ENCODE peak calls at places on chromosomes 3 and 15, in nine cellular contexts. U, H, K, C, A, X, L, F and I are unnamed samples. For H3K4me1 and H3K36me3, the result is how much of the 10 kb centered on the place peaks cover.

GRCh38 chr3:135159848-135160247 is 364.8 kb downstream of the EPHB1 start:
- DNase-seq in X (no peak), L (no peak), U (no peak), K (no peak), A (no peak), H (no peak), C (no peak), F (no peak), I (no peak)

GRCh38 chr3:195847061-195847950 is 35.6 kb upstream of the MUC4 start:
- DNase-seq in F (peak), X (no peak), U (peak), A (no peak), H (no peak), K (no peak), C (no peak), L (no peak), I (peak)

GRCh38 chr15:33126559-33127290 is 67.8 kb downstream of the FMN1 start:
- DNase-seq in U (peak), L (peak), F (peak), H (peak), K (peak), X (peak), A (peak), C (no peak), I (peak)

GRCh38 chr3:34206996-34207395 is 408.6 kb downstream of the PDCD6IP start:
- DNase-seq in X (no peak), K (no peak), H (no peak), F (no peak), C (no peak), U (no peak), L (no peak), A (no peak), I (no peak)

GRCh38 chr3:28949580-28949979 is 331.3 kb upstream of the RBMS3 start:
- DNase-seq in F (no peak), C (no peak), A (no peak), K (no peak), H (no peak), X (no peak), L (no peak), U (no peak), I (no peak)

GRCh38 chr3:33064929-33065328 is 32.0 kb downstream of the GLB1 start:
- DNase-seq in A (no peak), F (no peak), L (no peak), C (no peak), X (no peak), K (no peak), H (no peak), U (no peak), I (no peak)

GRCh38 chr3:109275702-109276293 is 40.5 kb downstream of the DPPA2 start:
- DNase-seq in U (peak), L (peak), K (peak), A (no peak), C (no peak), H (peak), X (peak), F (peak), I (no peak)

GRCh38 chr3:72535789-72536188 is 312.5 kb downstream of the SHQ1 start:
- DNase-seq in K (no peak), U (no peak), L (no peak), F (no peak), A (no peak), C (no peak), X (peak), H (no peak), I (no peak)

GRCh38 chr3:73401616-73402265 is 223.0 kb downstream of the PDZRN3 start:
- DNase-seq in K (no peak), X (peak), F (peak), A (no peak), H (no peak), C (no peak), L (no peak), U (no peak), I (peak)

GRCh38 chr3:150064952-150065351 is 94.3 kb upstream of the PFN2 start:
- DNase-seq in H (no peak), L (no peak), F (no peak), U (no peak), X (no peak), C (no peak), A (no peak), K (no peak), I (no peak)

GRCh38 chr15:96735621-96736020 is 405.1 kb downstream of the NR2F2 start:
- DNase-seq in X (no peak), F (no peak), U (no peak), H (no peak), K (no peak), A (no peak), C (no peak), L (no peak), I (no peak)

GRCh38 chr3:71658131-71658530 is 67.1 kb downstream of the EIF4E3 start:
- DNase-seq in U (peak), C (peak), L (no peak), H (no peak), F (peak), K (peak), A (peak), X (no peak), I (peak)

GRCh38 chr15:66883322-66883911 is 181.4 kb downstream of the SMAD6 start:
- DNase-seq in K (peak), X (peak), H (peak), C (peak), L (peak), U (peak), A (peak), F (peak), I (peak)

GRCh38 chr3:170999737-171000242 is 26.7 kb downstream of the SLC2A2 start:
- DNase-seq in L (no peak), F (peak), C (no peak), X (no peak), H (no peak), A (no peak), K (peak), U (peak), I (peak)

GRCh38 chr3:102129774-102130608 is 280.7 kb downstream of the NFKBIZ start:
- DNase-seq in L (no peak), X (no peak), F (no peak), A (no peak), K (no peak), U (peak), C (no peak), H (no peak), I (no peak)

GRCh38 chr3:150293401-150294001 is 114.6 kb upstream of the TSC22D2 start:
- DNase-seq in F (no peak), U (no peak), X (no peak), C (no peak), H (no peak), L (no peak), A (no peak), K (no peak), I (no peak)

GRCh38 chr15:53759333-53759975 is at the start of gene WDR72:
- DNase-seq in A (no peak), U (no peak), F (peak), C (no peak), H (peak), K (no peak), L (peak), X (peak), I (peak)

GRCh38 chr3:171088496-171088895 is 62.0 kb upstream of the SLC2A2 start:
- DNase-seq in L (no peak), H (no peak), C (no peak), F (no peak), A (no peak), K (no peak), X (no peak), U (no peak), I (no peak)

GRCh38 chr15:75928680-75929608 is 25.3 kb downstream of the FBXO22 start:
- DNase-seq in H (peak), F (peak), U (peak), K (peak), L (peak), A (no peak), X (peak), C (no peak), I (peak)

GRCh38 chr15:63501256-63502089 is 2.9 kb upstream of the USP3 start:
- DNase-seq in F (peak), H (peak), L (peak), X (peak), A (peak), U (no peak), C (peak), K (peak), I (peak)

GRCh38 chr15:101526442-101526841 is 36.9 kb upstream of the PCSK6 start:
- DNase-seq in A (no peak), X (no peak), H (no peak), U (no peak), C (no peak), K (no peak), L (peak), F (no peak), I (peak)

GRCh38 chr3:186261638-186262037 is 100.4 kb downstream of the DGKG start:
- DNase-seq in U (no peak), H (peak), X (peak), L (peak), A (no peak), F (no peak), K (no peak), C (no peak), I (no peak)

GRCh38 chr3:33099701-33100100 is 2.8 kb upstream of the GLB1 start:
- DNase-seq in L (no peak), X (no peak), U (no peak), C (no peak), A (no peak), K (no peak), F (no peak), H (no peak), I (no peak)

GRCh38 chr15:66767370-66767769 is 65.3 kb downstream of the SMAD6 start:
- DNase-seq in H (no peak), U (no peak), K (no peak), A (no peak), C (no peak), X (no peak), F (no peak), L (no peak), I (no peak)

GRCh38 chr3:29373016-29373690 is 92.3 kb downstream of the RBMS3 start:
- DNase-seq in K (no peak), U (no peak), H (no peak), A (no peak), X (no peak), C (no peak), L (no peak), F (no peak), I (no peak)

GRCh38 chr3:85781806-85782205 is 823.0 kb downstream of the CADM2 start:
- DNase-seq in X (no peak), U (no peak), F (no peak), K (no peak), L (no peak), H (no peak), C (no peak), A (no peak), I (no peak)

GRCh38 chr15:74317820-74318375 is 49.5 kb downstream of the CYP11A1 start:
- DNase-seq in U (no peak), L (no peak), C (peak), K (peak), F (peak), X (no peak), H (no peak), A (peak), I (peak)

GRCh38 chr3:143122089-143122430 is 2.5 kb downstream of the CHST2 start:
- DNase-seq in A (no peak), K (no peak), L (no peak), F (no peak), H (no peak), U (no peak), X (no peak), C (no peak), I (peak)

GRCh38 chr15:45703670-45704328 is 69.0 kb downstream of the SQOR start:
- DNase-seq in F (no peak), K (no peak), X (no peak), C (no peak), U (no peak), A (no peak), L (peak), H (peak), I (no peak)

GRCh38 chr3:160809453-160809852 is 53.4 kb downstream of the PPM1L start:
- DNase-seq in A (no peak), X (no peak), K (no peak), F (no peak), U (no peak), L (no peak), H (no peak), C (no peak), I (no peak)

GRCh38 chr3:40623567-40623966 is 98.8 kb downstream of the ZNF621 start:
- DNase-seq in X (no peak), L (no peak), H (no peak), C (no peak), U (no peak), F (peak), K (no peak), A (no peak), I (no peak)

GRCh38 chr3:42581400-42581708 is 413 bp downstream of the SEC22C start:
- DNase-seq in C (no peak), H (no peak), L (no peak), F (no peak), A (no peak), K (no peak), X (no peak), U (no peak), I (no peak)

GRCh38 chr3:14413381-14414071 is 11.1 kb downstream of the SLC6A6 start:
- DNase-seq in C (no peak), K (no peak), F (no peak), U (no peak), L (peak), H (no peak), X (peak), A (no peak), I (no peak)

GRCh38 chr3:10173095-10173925 is 8.6 kb downstream of the IRAK2 start:
- DNase-seq in U (no peak), X (no peak), K (no peak), H (no peak), F (no peak), C (no peak), A (no peak), L (no peak), I (no peak)

GRCh38 chr3:66413151-66413751 is 87.6 kb downstream of the LRIG1 start:
- DNase-seq in C (no peak), K (no peak), F (no peak), A (no peak), H (no peak), U (no peak), X (no peak), L (no peak), I (no peak)

GRCh38 chr3:71680588-71680987 is 44.6 kb downstream of the EIF4E3 start:
- DNase-seq in L (no peak), F (no peak), A (no peak), X (no peak), C (no peak), H (no peak), K (no peak), U (no peak), I (peak)

DNA sequence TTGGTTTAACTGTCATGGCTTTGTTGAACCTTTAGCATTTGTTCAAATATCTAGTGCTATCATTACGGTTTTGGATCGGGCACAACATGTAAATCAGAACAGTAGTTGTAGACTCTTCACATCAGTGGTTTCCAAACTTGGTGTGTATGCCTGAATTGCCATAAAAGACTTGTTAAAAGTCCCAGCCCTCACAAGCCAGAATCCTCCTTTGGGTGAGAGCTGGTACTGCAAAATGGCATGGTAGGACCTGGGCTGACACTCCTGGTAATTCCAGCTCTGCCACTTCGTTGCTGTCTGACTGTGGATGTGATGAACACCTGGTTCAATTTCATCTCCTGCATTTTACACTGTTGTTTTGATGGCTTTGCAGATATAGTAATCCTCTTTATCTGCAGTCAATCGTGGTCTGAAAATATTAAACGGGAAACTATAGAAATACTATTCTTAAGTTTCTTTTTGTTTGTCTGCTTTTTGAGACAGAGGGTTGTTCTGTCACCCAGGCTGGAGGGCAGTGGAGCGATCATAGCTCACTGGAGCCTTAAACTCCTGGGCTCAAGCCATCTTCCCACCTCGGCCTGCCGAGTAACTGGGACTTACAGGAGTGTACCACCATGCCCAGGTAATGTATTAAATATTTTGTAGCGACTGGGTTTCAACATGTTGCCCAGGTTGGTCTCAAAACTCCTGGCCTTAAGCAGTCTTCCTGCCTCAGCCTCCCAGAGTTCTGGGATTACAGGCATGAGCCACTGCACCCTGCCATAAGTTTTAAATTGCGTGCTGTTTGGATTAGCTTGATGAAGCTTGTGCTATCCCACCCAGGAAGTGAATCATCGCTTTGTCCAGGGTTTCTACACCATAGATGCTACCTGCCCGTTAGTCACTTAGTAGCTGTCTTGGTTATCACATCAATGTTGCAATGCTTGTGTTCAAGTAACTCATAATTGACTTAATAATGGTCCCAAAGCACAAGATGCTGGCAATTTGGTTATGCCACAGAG is 61.6 kb downstream of the RAB7A start:
- DNase-seq in H (peak), U (peak), L (peak), F (peak), C (no peak), X (no peak), A (no peak), K (no peak), I (no peak)
- TF ChIP-seq CTCF in H (peak), U (no peak), L (peak), F (peak), C (no peak), X (peak), A (peak), K (no peak), I (no peak)

DNA sequence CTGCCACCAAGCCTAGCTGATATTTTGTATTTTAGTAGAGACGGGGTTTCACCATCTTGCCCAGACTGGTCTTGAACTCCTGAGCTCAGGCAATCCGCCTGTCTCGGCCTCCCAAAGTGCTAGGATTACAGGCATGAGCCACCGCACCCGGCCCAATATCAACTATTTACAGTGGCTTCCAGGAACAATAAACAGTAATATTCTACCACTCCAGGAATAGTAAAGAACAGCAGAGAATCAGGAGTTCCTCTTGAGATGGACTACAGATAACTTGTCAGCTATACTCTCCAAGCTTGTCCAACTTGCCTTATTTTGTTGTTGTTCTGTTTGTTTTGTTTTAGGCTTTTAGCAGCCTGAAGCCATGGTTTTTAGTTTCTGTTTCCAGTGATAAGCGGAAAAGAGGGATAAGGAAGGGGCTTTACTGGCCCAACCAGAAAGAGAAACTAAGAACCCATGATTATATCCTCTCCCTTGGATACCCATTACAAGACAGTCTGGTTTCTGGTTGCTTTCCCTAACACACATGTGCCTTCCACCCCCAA is 36.8 kb downstream of the ARHGEF3 start:
- DNase-seq in C (no peak), F (no peak), K (no peak), X (no peak), L (no peak), A (no peak), H (no peak), U (no peak), I (no peak)
- H3K4me1 ChIP-seq in C (under half), F (under half), K (under half), X (under half), L (under half), A (under half), H (under half), U (under half), I (under half)

DNA sequence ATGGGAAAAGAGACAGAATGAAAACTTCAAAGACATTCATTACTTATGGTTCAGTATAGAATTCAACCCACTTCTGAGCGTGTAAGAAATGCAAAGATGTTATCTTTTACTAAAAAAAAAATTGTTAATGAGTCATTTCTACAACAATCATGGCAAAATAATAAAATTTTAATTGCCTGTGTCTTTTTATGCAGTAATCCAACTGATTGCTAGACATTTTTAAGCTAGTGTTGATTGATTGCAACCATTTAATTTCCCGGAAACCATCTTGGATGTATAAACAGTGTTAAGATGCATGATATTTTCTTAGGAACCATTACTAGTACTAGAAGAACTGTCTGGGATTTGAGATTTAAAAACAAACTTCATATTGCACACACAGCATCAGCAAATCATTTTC is 298.7 kb upstream of the UMPS start:
- DNase-seq in C (no peak), H (no peak), X (no peak), U (no peak), L (no peak), K (no peak), A (no peak), F (no peak), I (no peak)
- H3K36me3 ChIP-seq in C (under half), H (under half), X (under half), U (under half), L (under half), K (under half), A (under half), F (under half), I (under half)

DNA sequence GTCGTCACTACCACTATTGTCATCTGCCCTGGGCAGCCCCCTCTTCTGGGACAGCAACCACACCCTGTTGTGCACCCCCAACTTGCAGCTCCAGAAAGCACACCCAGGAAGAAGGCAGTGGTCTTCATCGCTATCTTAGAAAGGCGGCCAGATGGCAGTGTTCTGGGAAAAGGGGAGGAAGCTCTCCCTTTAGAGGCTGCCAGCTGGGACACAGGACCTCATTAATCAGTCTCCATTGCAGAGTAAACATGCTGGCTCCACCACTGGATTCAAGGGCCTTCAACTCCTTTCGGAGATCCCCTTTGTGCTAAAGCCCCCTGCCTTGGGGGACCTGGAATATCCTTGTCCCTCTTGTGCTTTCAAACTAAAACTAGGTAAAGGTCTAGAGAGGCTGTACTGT is 199.3 kb upstream of the LINGO1 start:
- DNase-seq in X (no peak), F (no peak), K (no peak), C (no peak), H (no peak), L (no peak), U (no peak), A (no peak), I (no peak)
- TF ChIP-seq CTCF in X (no peak), F (no peak), K (no peak), C (no peak), H (no peak), L (no peak), U (no peak), A (no peak), I (no peak)

DNA sequence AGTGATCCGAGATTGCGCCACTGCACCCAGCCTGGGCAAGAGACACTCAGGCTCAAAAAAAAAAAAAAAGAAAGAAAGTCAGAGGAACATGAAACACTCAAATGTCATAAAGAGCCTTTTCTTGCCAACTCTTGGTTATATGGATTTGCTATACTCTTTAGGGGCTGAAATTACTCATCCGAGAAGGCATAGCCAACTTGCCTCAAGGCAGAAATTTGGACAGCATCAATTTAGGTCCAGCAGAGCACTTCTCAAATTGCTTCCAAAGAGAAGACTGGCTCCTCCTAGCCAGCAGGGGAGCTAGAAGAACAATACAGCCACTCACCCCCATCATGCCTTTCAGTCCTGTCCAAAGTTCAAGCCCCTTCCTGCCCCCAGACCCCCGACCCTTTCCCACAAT is 43.8 kb downstream of the OSBPL10 start:
- DNase-seq in H (no peak), A (no peak), X (no peak), U (no peak), C (no peak), K (no peak), F (no peak), L (no peak), I (no peak)
- H3K4me1 ChIP-seq in H (under half), A (under half), X (under half), U (under half), C (under half), K (under half), F (under half), L (under half), I (under half)